ENCODE peak calls at places on chromosomes 3 and 15, in eight cellular contexts. D is neural crest cell; V is HFF-Myc; Y is hepatocyte; Q is lung; W is body of pancreas; I is CD8-positive, alpha-beta T cell; K is fibroblast of villous mesenchyme. Z is an unnamed sample.

GRCh38 chr3:187828571-187829452 is 83.5 kb upstream of the BCL6 start:
- DNase-seq in K (no peak), W (no peak), Y (peak), Q (no peak), V (no peak), I (no peak), D (no peak), Z (no peak)

GRCh38 chr3:132161608-132162007 is 126.8 kb upstream of the CPNE4 start:
- DNase-seq in D (no peak), K (no peak), V (no peak), I (no peak), W (no peak), Y (no peak), Q (no peak), Z (no peak)

GRCh38 chr15:30990036-30990435 is 1.4 kb downstream of the MTMR10 start:
- DNase-seq in V (no peak), Y (no peak), D (no peak), I (no peak), Q (no peak), W (no peak), K (no peak), Z (no peak)

GRCh38 chr15:90701048-90701447 is 16.1 kb upstream of the BLM start:
- DNase-seq in I (no peak), D (no peak), W (no peak), V (no peak), K (no peak), Q (no peak), Y (no peak), Z (no peak)

GRCh38 chr3:54877675-54878544 is 49.9 kb downstream of the LRTM1 start:
- DNase-seq in D (no peak), I (no peak), V (no peak), Y (no peak), Q (no peak), W (no peak), K (peak), Z (no peak)

GRCh38 chr3:10783360-10784346 is 32.4 kb upstream of the SLC6A11 start:
- DNase-seq in K (peak), V (no peak), W (no peak), I (no peak), Y (peak), D (peak), Q (no peak), Z (peak)

GRCh38 chr3:125024817-125025216 is 31.0 kb downstream of the HEG1 start:
- DNase-seq in K (no peak), W (peak), Q (no peak), V (no peak), Y (no peak), I (no peak), D (no peak), Z (no peak)

GRCh38 chr3:32603064-32603463 is 32.4 kb upstream of the DYNC1LI1 start:
- DNase-seq in Y (peak), K (no peak), V (no peak), Q (no peak), W (no peak), D (no peak), I (no peak), Z (no peak)

GRCh38 chr3:124428372-124429128 is 301.7 kb upstream of the UMPS start:
- DNase-seq in D (no peak), I (no peak), Q (no peak), V (no peak), K (no peak), W (no peak), Y (no peak), Z (no peak)

GRCh38 chr15:83565553-83566159 is 88.3 kb upstream of the ADAMTSL3 start:
- DNase-seq in D (peak), V (no peak), K (peak), I (no peak), Y (peak), W (no peak), Q (no peak), Z (no peak)

GRCh38 chr15:53759333-53759975 is at the start of gene WDR72:
- DNase-seq in Y (peak), I (no peak), Q (no peak), W (peak), K (no peak), D (peak), V (no peak), Z (peak)

GRCh38 chr3:78277793-78278192 is 1237.9 kb downstream of the ROBO2 start:
- DNase-seq in K (no peak), W (no peak), Y (no peak), D (no peak), Q (no peak), V (peak), I (no peak), Z (no peak)

GRCh38 chr15:56325186-56325585 is 40.0 kb upstream of the TEX9 start:
- DNase-seq in I (no peak), K (peak), V (no peak), W (no peak), Y (no peak), D (no peak), Q (no peak), Z (no peak)

GRCh38 chr3:31733234-31733667 is 200.5 kb downstream of the STT3B start:
- DNase-seq in Y (no peak), I (no peak), D (no peak), W (peak), V (no peak), Q (peak), K (no peak), Z (no peak)

GRCh38 chr15:32676095-32676643 is 34.7 kb downstream of the SCG5 start:
- DNase-seq in K (no peak), I (no peak), D (no peak), Y (no peak), V (no peak), W (no peak), Q (no peak), Z (no peak)

GRCh38 chr3:55309336-55309735 is 177.8 kb downstream of the WNT5A start:
- DNase-seq in I (no peak), D (no peak), W (no peak), K (no peak), V (no peak), Y (no peak), Q (no peak), Z (no peak)

GRCh38 chr3:62201438-62202035 is 171.8 kb downstream of the FEZF2 start:
- DNase-seq in I (no peak), D (peak), K (peak), Y (peak), Q (no peak), W (no peak), V (peak), Z (no peak)

GRCh38 chr15:42999201-42999779 is 78.7 kb upstream of the TTBK2 start:
- DNase-seq in I (no peak), V (no peak), D (no peak), K (no peak), Q (no peak), W (no peak), Y (no peak), Z (no peak)

GRCh38 chr3:4687167-4687566 is 194.0 kb downstream of the ITPR1 start:
- DNase-seq in I (no peak), Y (peak), K (peak), V (no peak), W (no peak), D (no peak), Q (peak), Z (no peak)

GRCh38 chr3:125061170-125061569 is 5.4 kb upstream of the HEG1 start:
- DNase-seq in D (no peak), K (peak), V (no peak), W (no peak), I (no peak), Q (no peak), Y (peak), Z (peak)

GRCh38 chr3:67976683-67977082 is 322.3 kb upstream of the SUCLG2 start:
- DNase-seq in Q (no peak), W (no peak), Y (no peak), V (no peak), K (no peak), D (no peak), I (no peak), Z (no peak)

GRCh38 chr3:7546219-7546618 is 685.3 kb downstream of the GRM7 start:
- DNase-seq in V (no peak), I (no peak), Q (no peak), D (no peak), Y (peak), K (peak), W (peak), Z (no peak)

GRCh38 chr3:18446067-18446793 is 21.1 kb upstream of the SATB1 start:
- DNase-seq in V (no peak), W (no peak), D (no peak), I (no peak), K (no peak), Y (no peak), Q (no peak), Z (no peak)

GRCh38 chr15:85615930-85616329 is 178.8 kb downstream of the KLHL25 start:
- DNase-seq in W (no peak), K (peak), V (no peak), Q (no peak), I (no peak), D (no peak), Y (peak), Z (no peak)

GRCh38 chr3:69669070-69669469 is 70.2 kb upstream of the MITF start:
- DNase-seq in V (no peak), Y (no peak), W (no peak), Q (no peak), D (no peak), K (no peak), I (no peak), Z (no peak)

GRCh38 chr3:188002626-188003138 is 151.3 kb upstream of the LPP start:
- DNase-seq in V (no peak), Y (peak), K (no peak), Q (no peak), I (no peak), W (no peak), D (no peak), Z (no peak)

GRCh38 chr15:57353317-57353804 is 22.9 kb upstream of the CGNL1 start:
- DNase-seq in I (no peak), Y (no peak), V (no peak), W (no peak), D (no peak), K (no peak), Q (no peak), Z (no peak)

GRCh38 chr3:37736632-37737031 is 125.0 kb upstream of the CTDSPL start:
- DNase-seq in K (peak), D (no peak), Y (no peak), I (no peak), Q (peak), V (no peak), W (no peak), Z (no peak)

GRCh38 chr15:88719654-88720053 is 80.8 kb downstream of the ISG20 start:
- DNase-seq in K (no peak), Y (no peak), V (no peak), D (no peak), W (no peak), Q (no peak), I (no peak), Z (no peak)
- TF ChIP-seq CTCF in K (no peak), Y (no peak), V (no peak), D (no peak), W (no peak), Q (no peak), I (no peak), Z (no peak)

GRCh38 chr3:45906681-45907220 is 20.4 kb downstream of the CCR9 start:
- DNase-seq in I (no peak), Y (peak), K (peak), V (no peak), D (no peak), W (no peak), Q (no peak), Z (no peak)
- TF ChIP-seq CTCF in I (no peak), Y (peak), K (peak), V (peak), D (no peak), W (no peak), Q (no peak), Z (no peak)

GRCh38 chr3:155869664-155870063 is 786 bp upstream of the GMPS start:
- DNase-seq in D (no peak), Q (no peak), W (no peak), K (no peak), Y (no peak), V (no peak), I (no peak), Z (no peak)
- TF ChIP-seq CTCF in D (no peak), Q (no peak), W (no peak), K (no peak), Y (no peak), V (no peak), I (no peak), Z (no peak)

DNA sequence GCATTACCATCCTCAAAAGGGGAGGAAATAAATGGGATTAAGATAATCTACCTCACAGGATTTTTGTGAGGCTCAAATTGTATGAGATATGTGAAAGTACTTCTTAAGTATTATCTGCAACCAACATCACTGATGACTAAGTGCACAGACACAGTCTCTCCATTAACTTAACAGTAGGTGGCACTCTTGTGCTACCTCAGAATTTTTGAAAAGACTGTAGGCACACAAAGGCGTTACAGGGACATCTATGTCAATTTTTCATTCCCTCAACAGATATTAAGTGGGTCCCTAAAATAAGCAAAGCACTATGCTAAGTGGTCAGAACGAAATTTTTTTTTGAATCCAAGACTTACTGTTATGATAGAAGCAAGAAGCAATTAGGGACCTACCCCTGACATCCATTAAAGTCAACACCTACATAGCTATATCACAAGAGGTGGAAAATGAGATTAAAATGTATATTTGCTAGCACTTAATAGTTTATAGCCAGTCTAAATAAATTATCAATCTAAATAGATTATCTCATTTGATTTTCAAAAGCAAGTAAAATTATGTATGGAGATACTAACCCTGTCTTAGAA is 52.9 kb downstream of the RYK start:
- DNase-seq in V (peak), K (peak), Q (no peak), I (no peak), D (no peak), W (no peak), Y (peak), Z (no peak)
- TF ChIP-seq CTCF in V (peak), K (peak), Q (peak), I (peak), D (peak), W (peak), Y (peak), Z (no peak)

Z was measured in mucosa of descending colon.